ENCODE peak calls at places on chromosomes 13 and 19, in four cellular contexts. One of them, this sample, is unnamed.

GRCh38 chr13:29868581-29868980 is 18.2 kb upstream of the UBL3 start:
- DNase-seq in BJ: no peak
- DNase-seq in Panc1: no peak
- DNase-seq in ovary: no peak
- DNase-seq in this sample: no peak

GRCh38 chr19:48660854-48661731 is 11.7 kb downstream of the NTN5 start:
- DNase-seq in BJ: peak; percentile 60
- DNase-seq in Panc1: no peak
- DNase-seq in ovary: peak; percentile 88
- DNase-seq in this sample: peak; percentile 94

GRCh38 chr19:53908106-53908932 is 759 bp upstream of the CACNG7 start:
- DNase-seq in BJ: no peak
- DNase-seq in Panc1: no peak
- DNase-seq in ovary: peak; percentile 57
- DNase-seq in this sample: no peak

GRCh38 chr13:47146136-47146535 is 249.3 kb upstream of the HTR2A start:
- DNase-seq in BJ: no peak
- DNase-seq in Panc1: no peak
- DNase-seq in ovary: no peak
- DNase-seq in this sample: peak; percentile 21

GRCh38 chr19:19777692-19778091 is 43.9 kb downstream of the ZNF506 start:
- DNase-seq in BJ: no peak
- DNase-seq in Panc1: no peak
- DNase-seq in ovary: no peak
- DNase-seq in this sample: no peak

GRCh38 chr13:99949657-99950413 is 21.7 kb downstream of the ZIC5 start:
- DNase-seq in BJ: no peak
- DNase-seq in Panc1: no peak
- DNase-seq in ovary: no peak
- DNase-seq in this sample: no peak

GRCh38 chr19:48658483-48658882 is 12.5 kb upstream of the CA11 start:
- DNase-seq in BJ: no peak
- DNase-seq in Panc1: no peak
- DNase-seq in ovary: no peak
- DNase-seq in this sample: no peak

GRCh38 chr19:53877361-53877766 is 4.6 kb upstream of the PRKCG start:
- DNase-seq in BJ: no peak
- DNase-seq in Panc1: no peak
- DNase-seq in ovary: no peak
- DNase-seq in this sample: no peak

GRCh38 chr13:50910483-50910805 is 853 bp downstream of the RNASEH2B start:
- DNase-seq in BJ: no peak
- DNase-seq in Panc1: no peak
- DNase-seq in ovary: no peak
- DNase-seq in this sample: no peak

GRCh38 chr19:48329167-48329891 is 4.0 kb downstream of the EMP3 start:
- DNase-seq in BJ: no peak
- DNase-seq in Panc1: no peak
- DNase-seq in ovary: no peak
- DNase-seq in this sample: peak; percentile 77

GRCh38 chr13:39051157-39051556 is 12.9 kb downstream of the NHLRC3 start:
- DNase-seq in BJ: no peak
- DNase-seq in Panc1: no peak
- DNase-seq in ovary: no peak
- DNase-seq in this sample: peak; percentile 34

GRCh38 chr19:23415561-23416191 is 20.4 kb upstream of the ZNF91 start:
- DNase-seq in BJ: no peak
- DNase-seq in Panc1: no peak
- DNase-seq in ovary: no peak
- DNase-seq in this sample: no peak

GRCh38 chr13:46103037-46103436 is 1.8 kb downstream of the CPB2 start:
- DNase-seq in BJ: no peak
- DNase-seq in Panc1: no peak
- DNase-seq in ovary: no peak
- DNase-seq in this sample: no peak

GRCh38 chr13:60562081-60562764 is 165.2 kb downstream of the TDRD3 start:
- DNase-seq in BJ: no peak
- DNase-seq in Panc1: no peak
- DNase-seq in ovary: no peak
- DNase-seq in this sample: no peak

GRCh38 chr19:15563325-15563794 is 51.7 kb upstream of the CYP4F8 start:
- DNase-seq in BJ: no peak
- DNase-seq in Panc1: no peak
- DNase-seq in ovary: peak; percentile 78
- DNase-seq in this sample: no peak

GRCh38 chr19:33301011-33301899 is 1.1 kb downstream of the CEBPA start:
- DNase-seq in BJ: no peak
- DNase-seq in Panc1: no peak
- DNase-seq in ovary: no peak
- DNase-seq in this sample: no peak

GRCh38 chr13:51125495-51126226 is 14.6 kb upstream of the C13orf42 start:
- DNase-seq in BJ: no peak
- DNase-seq in Panc1: peak; percentile 36
- DNase-seq in ovary: peak; percentile 44
- DNase-seq in this sample: peak; percentile 78

GRCh38 chr13:60754691-60755090 is 357.7 kb downstream of the TDRD3 start:
- DNase-seq in BJ: no peak
- DNase-seq in Panc1: no peak
- DNase-seq in ovary: no peak
- DNase-seq in this sample: no peak

GRCh38 chr19:50490411-50490811 is 13.8 kb upstream of the GARIN5A start:
- DNase-seq in BJ: no peak
- DNase-seq in Panc1: no peak
- DNase-seq in ovary: no peak
- DNase-seq in this sample: no peak

GRCh38 chr19:37172368-37173366 is at the start of gene ZNF585A:
- DNase-seq in BJ: peak; percentile 88
- DNase-seq in Panc1: peak; percentile 94
- DNase-seq in ovary: peak; percentile 93
- DNase-seq in this sample: peak; percentile 97

GRCh38 chr13:98103942-98104880 is 38.7 kb upstream of the FARP1 start:
- DNase-seq in BJ: no peak
- DNase-seq in Panc1: no peak
- DNase-seq in ovary: no peak
- DNase-seq in this sample: no peak

GRCh38 chr13:39406688-39407087 is 196.3 kb downstream of the LHFPL6 start:
- DNase-seq in BJ: no peak
- DNase-seq in Panc1: no peak
- DNase-seq in ovary: no peak
- DNase-seq in this sample: peak; percentile 40

GRCh38 chr19:48541813-48542212 is 10.2 kb upstream of the SULT2B1 start:
- DNase-seq in BJ: no peak
- DNase-seq in Panc1: no peak
- DNase-seq in ovary: no peak
- DNase-seq in this sample: no peak

GRCh38 chr13:85503797-85504196 is 295.4 kb downstream of the SLITRK6 start:
- DNase-seq in BJ: no peak
- DNase-seq in Panc1: no peak
- DNase-seq in ovary: no peak
- DNase-seq in this sample: no peak

GRCh38 chr13:27783111-27783510 is 9.2 kb upstream of the GSX1 start:
- DNase-seq in BJ: no peak
- DNase-seq in Panc1: no peak
- DNase-seq in ovary: no peak
- DNase-seq in this sample: peak; percentile 16

GRCh38 chr19:17339088-17339741 is 1.9 kb downstream of the GTPBP3 start:
- DNase-seq in BJ: no peak
- DNase-seq in Panc1: no peak
- DNase-seq in ovary: peak; percentile 62
- DNase-seq in this sample: peak; percentile 50

GRCh38 chr13:62910541-62910940 is 1494.9 kb upstream of the PCDH20 start:
- DNase-seq in BJ: peak; percentile 34
- DNase-seq in Panc1: no peak
- DNase-seq in ovary: no peak
- DNase-seq in this sample: no peak

GRCh38 chr13:32314271-32314967 is 744 bp downstream of the ZAR1L start:
- DNase-seq in BJ: no peak
- DNase-seq in Panc1: no peak
- DNase-seq in ovary: peak; percentile 53
- DNase-seq in this sample: no peak

GRCh38 chr19:49327878-49328544 is 3.0 kb upstream of the SLC6A16 start:
- DNase-seq in BJ: no peak
- DNase-seq in Panc1: no peak
- DNase-seq in ovary: no peak
- DNase-seq in this sample: peak; percentile 81

GRCh38 chr13:31982540-31982939 is 49.0 kb upstream of the FRY start:
- DNase-seq in BJ: peak; percentile 81
- DNase-seq in Panc1: no peak
- DNase-seq in ovary: no peak
- DNase-seq in this sample: no peak

GRCh38 chr19:2041686-2042484 is 9.2 kb downstream of the MKNK2 start:
- DNase-seq in BJ: no peak
- DNase-seq in Panc1: no peak
- DNase-seq in ovary: peak; percentile 99
- DNase-seq in this sample: peak; percentile 99

GRCh38 chr19:57559008-57559403 is 657 bp downstream of the ZNF550 start:
- DNase-seq in BJ: no peak
- DNase-seq in Panc1: no peak
- DNase-seq in ovary: peak; percentile 38
- DNase-seq in this sample: peak; percentile 48

DNA sequence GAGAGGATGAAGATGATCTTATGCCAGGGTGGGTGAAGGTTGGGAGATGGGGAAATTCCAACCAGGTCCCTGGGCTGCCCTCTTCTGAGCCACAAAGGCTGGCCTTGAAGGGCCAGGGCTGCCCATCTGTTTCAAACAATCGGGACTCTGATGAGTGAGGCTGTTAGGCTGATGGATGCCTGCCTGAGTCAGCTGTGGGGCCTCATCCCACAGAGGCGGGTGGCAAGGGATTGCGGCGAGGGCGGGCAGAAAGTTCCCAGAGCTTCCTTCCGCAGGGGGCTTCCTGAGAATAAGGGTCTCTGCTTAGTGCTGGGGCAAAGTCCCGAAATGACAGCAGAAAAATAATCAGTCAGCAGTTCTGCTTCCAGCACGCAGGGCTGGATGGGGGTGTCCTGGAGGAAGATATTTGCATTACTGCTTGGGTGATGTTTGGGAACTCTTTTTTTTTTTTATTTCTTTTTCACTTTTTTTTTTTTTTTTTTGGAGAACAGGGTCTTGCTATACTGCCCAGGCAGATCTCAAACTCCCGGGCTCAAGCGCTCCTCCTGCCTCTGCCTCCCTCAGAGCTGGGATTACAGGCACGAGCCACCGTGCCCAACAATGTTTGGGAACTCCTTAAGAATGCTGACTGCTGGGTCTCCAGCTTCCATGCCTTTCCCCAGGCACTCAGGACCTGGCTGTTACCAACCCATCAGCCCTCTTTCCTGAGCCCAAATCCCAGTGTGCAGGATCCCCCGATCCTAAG is 14.1 kb downstream of the SH3GL1 start:
- DNase-seq in BJ: no peak
- DNase-seq in Panc1: no peak
- DNase-seq in ovary: no peak
- DNase-seq in this sample: no peak
- H3K4me3 ChIP-seq in BJ: no peak overlapping the region
- H3K4me3 ChIP-seq in Panc1: no peak overlapping the region
- H3K4me3 ChIP-seq in ovary: no peak overlapping the region
- H3K4me3 ChIP-seq in this sample: no peak overlapping the region

GRCh38 chr13:113863511-113864302 is at the start of gene GAS6:
- DNase-seq in BJ: no peak
- DNase-seq in Panc1: no peak
- DNase-seq in ovary: peak; percentile 82
- DNase-seq in this sample: peak; percentile 31
- TF ChIP-seq CTCF in BJ: no peak
- TF ChIP-seq CTCF in Panc1: peak; percentile 10
- TF ChIP-seq CTCF in ovary: no peak
- TF ChIP-seq CTCF in this sample: no peak

GRCh38 chr19:7788933-7789323 is 25.9 kb downstream of the CLEC4M start:
- DNase-seq in BJ: no peak
- DNase-seq in Panc1: no peak
- DNase-seq in ovary: peak; percentile 48
- DNase-seq in this sample: no peak
- H3K4me3 ChIP-seq in BJ: no peak overlapping the region
- H3K4me3 ChIP-seq in Panc1: no peak overlapping the region
- H3K4me3 ChIP-seq in ovary: no peak overlapping the region
- H3K4me3 ChIP-seq in this sample: no peak overlapping the region

GRCh38 chr19:28736528-28736927 is 476.4 kb downstream of the UQCRFS1 start:
- DNase-seq in BJ: no peak
- DNase-seq in Panc1: no peak
- DNase-seq in ovary: no peak
- DNase-seq in this sample: no peak

GRCh38 chr19:28731577-28731976 is 481.4 kb downstream of the UQCRFS1 start:
- DNase-seq in BJ: no peak
- DNase-seq in Panc1: no peak
- DNase-seq in ovary: no peak
- DNase-seq in this sample: no peak

GRCh38 chr19:28737526-28737925 is 475.4 kb downstream of the UQCRFS1 start:
- DNase-seq in BJ: no peak
- DNase-seq in Panc1: no peak
- DNase-seq in ovary: peak; percentile 43
- DNase-seq in this sample: no peak

GRCh38 chr19:28731113-28731512 is 481.8 kb downstream of the UQCRFS1 start:
- DNase-seq in BJ: no peak
- DNase-seq in Panc1: no peak
- DNase-seq in ovary: no peak
- DNase-seq in this sample: no peak

GRCh38 chr19:28737021-28737525 is 475.9 kb downstream of the UQCRFS1 start:
- DNase-seq in BJ: peak; percentile 6
- DNase-seq in Panc1: no peak
- DNase-seq in ovary: no peak
- DNase-seq in this sample: peak; percentile 61
- TF ChIP-seq CTCF in BJ: peak; percentile 68
- TF ChIP-seq CTCF in Panc1: peak; percentile 76
- TF ChIP-seq CTCF in ovary: peak; percentile 32
- TF ChIP-seq CTCF in this sample: peak; percentile 34

GRCh38 chr19:10587022-10587838 is at the start of gene AP1M2:
- DNase-seq in BJ: no peak
- DNase-seq in Panc1: no peak
- DNase-seq in ovary: no peak
- DNase-seq in this sample: no peak
- H3K4me3 ChIP-seq in BJ: no peak within 1 kb of the TSS
- H3K4me3 ChIP-seq in Panc1: no peak within 1 kb of the TSS
- H3K4me3 ChIP-seq in ovary: no peak within 1 kb of the TSS
- H3K4me3 ChIP-seq in this sample: no peak within 1 kb of the TSS